ENCODE peak calls at places on chromosomes 5 and 9, in eight cellular contexts. C is uterus, I is fibroblast of the aortic adventitia, G is PC-3, V is astrocyte, D is bronchial epithelial cell, H is Peyer's patch, A is brain microvascular endothelial cell. Q is an unnamed sample.

GRCh38 chr5:169546346-169546745 is 37.2 kb upstream of the SPDL1 start:
- DNase-seq in C (no peak), I (no peak), G (no peak), V (no peak), D (no peak), H (no peak), A (no peak), Q (peak; percentile 18)

GRCh38 chr9:110029422-110029814 is 178.5 kb downstream of the C9orf152 start:
- DNase-seq in C (peak; percentile 37), I (peak; percentile 91), G (peak; percentile 46), V (peak; percentile 94), D (peak; percentile 96), H (no peak), A (peak; percentile 91), Q (peak; percentile 94)

GRCh38 chr9:119283118-119283794 is 86.0 kb downstream of the BRINP1 start:
- DNase-seq in C (no peak), I (no peak), G (no peak), V (peak; percentile 88), D (peak; percentile 46), H (no peak), A (no peak), Q (peak; percentile 47)

GRCh38 chr9:15468113-15468512 is 42.7 kb downstream of the PSIP1 start:
- DNase-seq in C (no peak), I (no peak), G (no peak), V (no peak), D (no peak), H (no peak), A (no peak), Q (no peak)

GRCh38 chr5:13771011-13771571 is 173.4 kb downstream of the DNAH5 start:
- DNase-seq in C (no peak), I (no peak), G (peak; percentile 66), V (peak; percentile 66), D (no peak), H (no peak), A (peak; percentile 1), Q (no peak)

GRCh38 chr5:137453476-137454080 is 45.5 kb downstream of the SPOCK1 start:
- DNase-seq in C (no peak), I (peak; percentile 77), G (peak; percentile 59), V (peak; percentile 38), D (peak; percentile 65), H (no peak), A (peak; percentile 25), Q (peak; percentile 85)

GRCh38 chr5:172744106-172745104 is 26.6 kb downstream of the DUSP1 start:
- DNase-seq in C (no peak), I (no peak), G (no peak), V (no peak), D (peak; percentile 61), H (no peak), A (no peak), Q (peak; percentile 82)

GRCh38 chr5:52708463-52708862 is 79.3 kb upstream of the ITGA1 start:
- DNase-seq in C (no peak), I (no peak), G (no peak), V (no peak), D (no peak), H (no peak), A (no peak), Q (no peak)

GRCh38 chr5:157924931-157925729 is 66.2 kb upstream of the CLINT1 start:
- DNase-seq in C (no peak), I (no peak), G (no peak), V (no peak), D (no peak), H (no peak), A (peak; percentile 18), Q (no peak)

GRCh38 chr9:136372561-136373299 is 739 bp downstream of the CARD9 start:
- DNase-seq in C (no peak), I (peak; percentile 67), G (peak; percentile 8), V (peak; percentile 54), D (peak; percentile 36), H (peak; percentile 28), A (peak; percentile 45), Q (peak; percentile 66)

GRCh38 chr5:17455937-17456336 is 42.1 kb upstream of the TAF11L2 start:
- DNase-seq in C (no peak), I (no peak), G (no peak), V (no peak), D (no peak), H (no peak), A (no peak), Q (no peak)

GRCh38 chr9:98795970-98796363 is 388 bp downstream of the ANKS6 start:
- DNase-seq in C (no peak), I (no peak), G (no peak), V (no peak), D (no peak), H (no peak), A (no peak), Q (peak; percentile 36)

GRCh38 chr5:68251804-68252648 is 36.5 kb downstream of the PIK3R1 start:
- DNase-seq in C (peak; percentile 86), I (peak; percentile 96), G (no peak), V (peak; percentile 55), D (peak; percentile 69), H (no peak), A (no peak), Q (peak; percentile 73)

GRCh38 chr9:16921855-16922254 is 51.4 kb upstream of the BNC2 start:
- DNase-seq in C (no peak), I (peak; percentile 33), G (peak; percentile 77), V (peak; percentile 4), D (peak; percentile 54), H (no peak), A (no peak), Q (peak; percentile 34)

GRCh38 chr5:67090593-67090992 is 106.0 kb downstream of the CD180 start:
- DNase-seq in C (no peak), I (no peak), G (no peak), V (no peak), D (peak; percentile 71), H (no peak), A (no peak), Q (peak; percentile 51)

GRCh38 chr5:4230905-4231561 is 635.4 kb downstream of the IRX1 start:
- DNase-seq in C (no peak), I (no peak), G (no peak), V (no peak), D (no peak), H (no peak), A (no peak), Q (no peak)

GRCh38 chr9:136827794-136828473 is 14.3 kb upstream of the AJM1 start:
- DNase-seq in C (no peak), I (no peak), G (no peak), V (no peak), D (no peak), H (no peak), A (no peak), Q (no peak)

GRCh38 chr5:136079195-136079985 is 50.6 kb downstream of the TGFBI start:
- DNase-seq in C (no peak), I (no peak), G (no peak), V (no peak), D (no peak), H (no peak), A (peak; percentile 12), Q (no peak)

GRCh38 chr5:163661358-163661757 is 155.9 kb downstream of the MAT2B start:
- DNase-seq in C (no peak), I (no peak), G (no peak), V (no peak), D (no peak), H (no peak), A (no peak), Q (no peak)

GRCh38 chr9:106333487-106333886 is 529.5 kb upstream of the ZNF462 start:
- DNase-seq in C (no peak), I (no peak), G (peak; percentile 82), V (no peak), D (peak; percentile 96), H (no peak), A (no peak), Q (peak; percentile 96)

DNA sequence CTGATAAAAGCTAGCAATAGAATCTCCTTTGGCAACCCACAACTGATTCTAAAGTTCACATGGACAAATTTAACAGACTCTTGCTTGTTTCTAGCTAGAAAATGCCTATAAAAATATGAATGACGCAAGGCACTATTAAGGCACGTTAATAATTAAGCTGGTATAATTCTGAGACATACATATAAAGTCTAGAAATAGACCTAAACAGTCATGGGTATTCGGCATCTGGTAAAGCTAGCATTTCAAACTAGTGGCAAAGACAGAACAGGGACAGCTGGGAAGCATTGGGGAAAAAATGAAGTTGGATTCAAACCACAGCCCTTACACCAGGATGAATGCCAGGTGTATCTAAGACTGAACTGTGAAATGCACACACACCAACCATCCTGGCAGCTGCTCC is 5.2 kb upstream of the ZFP62 start:
- DNase-seq in C (no peak), I (no peak), G (no peak), V (no peak), D (no peak), H (no peak), A (no peak), Q (no peak)
- TF ChIP-seq CTCF in C (no peak), I (no peak), G (no peak), V (no peak), D (no peak), H (no peak), A (no peak), Q (no peak)

DNA sequence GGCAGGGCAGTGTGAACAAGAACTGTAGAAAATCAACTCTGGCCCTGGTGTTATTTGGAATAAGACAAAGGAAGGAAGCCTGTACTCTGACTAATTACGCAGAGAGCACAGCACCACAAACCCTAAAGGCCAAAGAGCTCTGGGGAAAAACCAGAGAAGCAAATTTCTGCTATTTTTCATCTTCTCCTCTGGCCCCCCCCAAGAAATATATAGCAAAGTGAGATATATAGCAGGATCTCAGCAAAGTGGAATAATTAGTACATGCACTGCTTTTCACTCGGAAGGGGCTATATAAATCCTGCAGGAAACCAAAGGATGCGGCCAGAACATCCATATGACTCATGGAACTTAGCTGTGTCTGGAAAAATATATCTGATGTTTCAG is 92.8 kb downstream of the GLDC start:
- DNase-seq in C (no peak), I (peak; percentile 32), G (no peak), V (peak; percentile 55), D (peak; percentile 64), H (no peak), A (peak; percentile 64), Q (peak; percentile 51)
- H3K4me3 ChIP-seq in C (no peak overlapping the region), I (no peak overlapping the region), G (no peak overlapping the region), V (no peak overlapping the region), D (no peak overlapping the region), H (no peak overlapping the region), A (no peak overlapping the region), Q (no peak overlapping the region)

GRCh38 chr5:6166698-6167394 is 211.5 kb downstream of the MED10 start:
- DNase-seq in C (no peak), I (no peak), G (no peak), V (no peak), D (peak; percentile 84), H (no peak), A (no peak), Q (peak; percentile 75)
- TF ChIP-seq CTCF in C (no peak), I (no peak), G (peak; percentile 42), V (no peak), D (no peak), H (no peak), A (no peak), Q (no peak)

GRCh38 chr5:109250533-109251329 is 159.0 kb downstream of the PJA2 start:
- DNase-seq in C (no peak), I (no peak), G (no peak), V (no peak), D (no peak), H (no peak), A (no peak), Q (no peak)
- H3K4me3 ChIP-seq in C (no peak overlapping the region), I (no peak overlapping the region), G (no peak overlapping the region), V (no peak overlapping the region), D (no peak overlapping the region), H (no peak overlapping the region), A (no peak overlapping the region), Q (no peak overlapping the region)